ENCODE peak calls at places on chromosomes 11 and 22, in ten cellular contexts. P is T-helper 9 cell; N is HFFc6; C is kidney tubule cell; G is body of pancreas; D is NCI-H345; B is activated CD4-positive, alpha-beta T cell treated with anti-CD3 and anti-CD28 coated beads, Interleukin-2, amount 10 ng/mL, durations not matched to agents 7 days and 5 days; A is stimulated activated CD8-positive, alpha-beta memory T cell treated with anti-CD3 and anti-CD28 coated beads, Interleukin-7, amount 100 ng/mL, for 24 hours; K is progenitor cell of endocrine pancreas; R is DMS 273 treated with DMSO at 0.1 percent for 48 hours. E is an unnamed sample.

GRCh38 chr22:31346733-31347250 is 646 bp upstream of the PATZ1 start:
- DNase-seq in A (no peak), B (peak), R (no peak), N (no peak), P (peak), G (peak), D (peak), K (peak), C (peak), E (no peak)

GRCh38 chr11:975824-976223 is 50.2 kb downstream of the AP2A2 start:
- DNase-seq in N (no peak), B (peak), A (no peak), R (no peak), P (no peak), K (no peak), C (no peak), G (no peak), D (no peak), E (no peak)

GRCh38 chr11:17638311-17638710 is 81.1 kb upstream of the MYOD1 start:
- DNase-seq in A (no peak), P (no peak), R (no peak), D (no peak), B (no peak), G (no peak), N (no peak), C (no peak), K (no peak), E (no peak)

GRCh38 chr22:32839776-32840571 is 38.5 kb downstream of the TIMP3 start:
- DNase-seq in K (no peak), G (no peak), D (no peak), B (no peak), R (no peak), C (no peak), A (no peak), N (no peak), P (no peak), E (no peak)

GRCh38 chr11:103433380-103433779 is 324.2 kb downstream of the DYNC2H1 start:
- DNase-seq in K (no peak), B (no peak), G (no peak), R (no peak), P (no peak), D (no peak), C (peak), N (peak), A (no peak), E (peak)

GRCh38 chr11:127103586-127104388 is 103.2 kb upstream of the KIRREL3 start:
- DNase-seq in P (no peak), B (no peak), D (no peak), K (no peak), N (no peak), C (peak), R (no peak), G (no peak), A (no peak), E (no peak)

GRCh38 chr11:71490731-71491390 is 36.2 kb upstream of the KRTAP5-7 start:
- DNase-seq in D (no peak), K (no peak), R (no peak), A (no peak), C (no peak), N (no peak), G (no peak), P (no peak), B (no peak), E (no peak)

GRCh38 chr22:39207141-39208012 is 37.4 kb downstream of the PDGFB start:
- DNase-seq in G (peak), B (no peak), C (peak), P (no peak), K (no peak), N (no peak), A (no peak), R (no peak), D (no peak), E (no peak)

GRCh38 chr11:68735626-68736025 is 15.7 kb downstream of the TESMIN start:
- DNase-seq in C (no peak), B (no peak), A (no peak), P (no peak), D (no peak), K (no peak), N (no peak), R (no peak), G (no peak), E (no peak)

GRCh38 chr11:10503777-10504176 is 37.2 kb downstream of the RNF141 start:
- DNase-seq in N (no peak), A (no peak), P (no peak), R (no peak), D (no peak), C (no peak), B (no peak), K (no peak), G (no peak), E (no peak)

GRCh38 chr11:63614136-63614664 is at the start of gene PLAAT3:
- DNase-seq in G (peak), P (peak), A (no peak), C (peak), D (peak), N (no peak), B (peak), K (peak), R (peak), E (no peak)

GRCh38 chr22:37827056-37827455 is 3.9 kb downstream of the GALR3 start:
- DNase-seq in R (peak), B (no peak), D (no peak), C (no peak), A (no peak), N (no peak), K (no peak), P (no peak), G (no peak), E (no peak)

E was measured in Panc1.